ENCODE peak calls at places on chromosomes 3 and 15, in five cellular contexts. J, S, Q, M and K are unnamed samples.

GRCh38 chr3:122415762-122416654 is at the start of gene WDR5B:
- DNase-seq in Q (peak; percentile 98), J (peak; percentile 94), S (peak; percentile 98), M (peak; percentile 99), K (peak; percentile 98)

GRCh38 chr15:85531083-85531482 is 150.7 kb downstream of the AKAP13 start:
- DNase-seq in M (no peak), Q (no peak), J (no peak), S (no peak), K (no peak)

GRCh38 chr3:29465836-29466235 is 185.0 kb downstream of the RBMS3 start:
- DNase-seq in J (no peak), Q (peak; percentile 96), S (no peak), M (no peak), K (peak; percentile 47)

GRCh38 chr3:5136619-5137429 is 14.7 kb downstream of the ARL8B start:
- DNase-seq in J (no peak), S (peak; percentile 30), M (peak; percentile 19), Q (peak; percentile 59), K (peak; percentile 83)

GRCh38 chr15:23687143-23687470 is at the start of gene NDN:
- DNase-seq in M (peak; percentile 3), S (peak; percentile 86), J (no peak), Q (peak; percentile 12), K (peak; percentile 41)

GRCh38 chr15:67199881-67200763 is 54.3 kb downstream of the AAGAB start:
- DNase-seq in M (no peak), S (no peak), J (no peak), Q (peak; percentile 63), K (peak; percentile 67)

GRCh38 chr3:54366839-54367238 is 244.5 kb downstream of the CACNA2D3 start:
- DNase-seq in S (no peak), J (no peak), M (no peak), Q (no peak), K (no peak)

GRCh38 chr3:136725468-136725867 is 26.7 kb downstream of the STAG1 start:
- DNase-seq in M (no peak), Q (no peak), S (no peak), J (no peak), K (no peak)

GRCh38 chr3:113140876-113141275 is 70.5 kb upstream of the BOC start:
- DNase-seq in J (no peak), S (no peak), M (peak; percentile 14), Q (peak; percentile 58), K (peak; percentile 74)

GRCh38 chr3:66938338-66938963 is 59.7 kb upstream of the KBTBD8 start:
- DNase-seq in J (no peak), S (peak; percentile 85), M (peak; percentile 61), Q (peak; percentile 86), K (peak; percentile 72)

GRCh38 chr3:153749070-153749610 is 372.1 kb upstream of the ARHGEF26 start:
- DNase-seq in J (no peak), Q (no peak), S (no peak), M (peak; percentile 43), K (no peak)

GRCh38 chr15:62392411-62392810 is 227.3 kb upstream of the C2CD4B start:
- DNase-seq in Q (peak; percentile 38), J (no peak), S (peak; percentile 55), M (no peak), K (no peak)

GRCh38 chr3:72137865-72138861 is 353.2 kb upstream of the PROK2 start:
- DNase-seq in Q (no peak), J (no peak), S (no peak), M (no peak), K (no peak)

GRCh38 chr3:144273611-144274010 is 302.0 kb downstream of the DIPK2A start:
- DNase-seq in S (no peak), J (no peak), M (no peak), Q (peak; percentile 23), K (peak; percentile 23)

GRCh38 chr3:106068386-106068785 is 199.6 kb upstream of the CBLB start:
- DNase-seq in S (no peak), J (no peak), Q (no peak), M (peak; percentile 43), K (no peak)

GRCh38 chr15:69820819-69821218 is 276.9 kb downstream of the TLE3 start:
- DNase-seq in Q (peak; percentile 97), S (peak; percentile 65), M (no peak), J (no peak), K (no peak)

GRCh38 chr3:150248116-150248864 is 159.8 kb upstream of the TSC22D2 start:
- DNase-seq in J (no peak), Q (peak; percentile 90), M (no peak), S (no peak), K (no peak)

GRCh38 chr3:27943106-27943505 is 221.0 kb upstream of the EOMES start:
- DNase-seq in S (peak; percentile 59), J (no peak), Q (peak; percentile 40), M (no peak), K (peak; percentile 41)

GRCh38 chr15:71804226-71804625 is 6.1 kb upstream of the NR2E3 start:
- DNase-seq in J (no peak), S (no peak), M (no peak), Q (no peak), K (no peak)

GRCh38 chr3:26312826-26313225 is 309.7 kb upstream of the LRRC3B start:
- DNase-seq in M (no peak), Q (no peak), J (no peak), S (no peak), K (no peak)

GRCh38 chr15:84816694-84817460 is at the start of gene ALPK3:
- DNase-seq in S (peak; percentile 63), M (peak; percentile 56), Q (no peak), J (no peak), K (no peak)

GRCh38 chr3:166296179-166296783 is 459.1 kb upstream of the BCHE start:
- DNase-seq in M (no peak), S (no peak), Q (no peak), J (no peak), K (peak; percentile 8)

GRCh38 chr3:111907151-111907550 is 48.1 kb downstream of the PHLDB2 start:
- DNase-seq in M (no peak), Q (no peak), J (no peak), S (no peak), K (no peak)

GRCh38 chr3:60365360-60365759 is 885.9 kb downstream of the FHIT start:
- DNase-seq in S (no peak), J (no peak), Q (peak; percentile 37), M (peak; percentile 2), K (peak; percentile 51)

GRCh38 chr15:42483677-42484076 is 7.3 kb downstream of the ZNF106 start:
- DNase-seq in M (no peak), J (no peak), S (no peak), Q (peak; percentile 44), K (no peak)

GRCh38 chr15:79682851-79683288 is 213.9 kb downstream of the MTHFS start:
- DNase-seq in M (peak; percentile 9), J (no peak), Q (peak; percentile 63), S (no peak), K (peak; percentile 55)

GRCh38 chr15:99708563-99708962 is 24.7 kb downstream of the LYSMD4 start:
- DNase-seq in Q (peak; percentile 92), M (peak; percentile 93), S (no peak), J (peak; percentile 66), K (peak; percentile 95)

GRCh38 chr15:99709243-99709986 is 23.8 kb downstream of the LYSMD4 start:
- DNase-seq in J (no peak), Q (no peak), S (no peak), M (no peak), K (no peak)

GRCh38 chr15:99706557-99707303 is 26.5 kb downstream of the LYSMD4 start:
- DNase-seq in M (no peak), Q (peak; percentile 26), S (no peak), J (no peak), K (no peak)

GRCh38 chr15:99704444-99704838 is 28.8 kb downstream of the LYSMD4 start:
- DNase-seq in S (peak; percentile 89), J (no peak), M (peak; percentile 92), Q (peak; percentile 97), K (peak; percentile 89)

GRCh38 chr15:99707481-99708270 is 25.6 kb downstream of the LYSMD4 start:
- DNase-seq in J (no peak), M (peak; percentile 28), S (no peak), Q (peak; percentile 48), K (peak; percentile 63)
- H3K4me3 ChIP-seq in J (no peak overlapping the region), M (no peak overlapping the region), S (no peak overlapping the region), Q (no peak overlapping the region), K (no peak overlapping the region)

GRCh38 chr3:95508124-95508523 is 1306.3 kb upstream of the EPHA6 start:
- DNase-seq in Q (no peak), M (no peak), J (no peak), S (no peak), K (no peak)

GRCh38 chr3:95514260-95514659 is 1300.1 kb upstream of the EPHA6 start:
- DNase-seq in Q (no peak), S (no peak), J (no peak), M (no peak), K (no peak)

GRCh38 chr3:95511915-95512314 is 1302.5 kb upstream of the EPHA6 start:
- DNase-seq in M (no peak), J (no peak), S (no peak), Q (no peak), K (no peak)
- TF ChIP-seq CTCF in M (no peak), J (no peak), S (no peak), Q (no peak), K (no peak)

GRCh38 chr15:34657469-34658127 is 74.1 kb upstream of the GOLGA8B start:
- DNase-seq in J (no peak), Q (no peak), S (no peak), M (no peak), K (no peak)
- H3K4me3 ChIP-seq in J (no peak overlapping the region), Q (no peak overlapping the region), S (no peak overlapping the region), M (no peak overlapping the region), K (no peak overlapping the region)

DNA sequence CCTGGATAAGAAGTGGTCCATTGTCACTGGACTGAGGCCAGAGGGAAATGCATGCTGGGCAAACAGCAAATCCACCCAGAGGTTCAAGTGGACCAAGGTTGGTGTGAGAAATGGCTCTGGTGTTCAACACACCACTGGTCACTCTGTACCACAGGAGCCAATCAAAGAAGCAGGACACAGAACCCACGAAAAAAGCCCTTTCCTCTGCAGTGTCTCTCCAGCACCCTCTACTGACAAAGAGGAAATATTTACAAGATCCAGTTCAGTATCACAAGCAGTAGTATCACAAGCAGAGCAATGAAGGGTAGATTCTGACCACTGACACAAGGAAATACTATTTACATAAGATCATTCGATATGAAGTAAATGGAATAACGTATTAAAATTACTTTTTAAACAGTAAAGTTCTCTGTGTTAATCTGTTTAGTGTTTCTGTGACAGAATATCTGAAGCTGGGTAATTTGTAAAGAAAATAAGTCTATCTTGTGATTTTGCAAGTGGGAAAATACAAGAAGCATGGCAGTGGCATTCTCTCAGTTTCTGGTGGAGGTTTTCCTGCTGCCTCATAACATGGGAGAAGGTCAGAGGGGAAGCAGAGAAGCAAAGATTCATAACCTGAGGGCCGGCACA is 390.7 kb downstream of the EFHB start:
- DNase-seq in J (no peak), M (no peak), Q (no peak), S (peak; percentile 51), K (peak; percentile 37)
- TF ChIP-seq CTCF in J (no peak), M (no peak), Q (no peak), S (peak; percentile 75), K (peak; percentile 76)

GRCh38 chr15:45114751-45115085 is 592 bp downstream of the DUOXA2 start:
- DNase-seq in S (no peak), J (no peak), Q (no peak), M (no peak), K (no peak)
- H3K4me3 ChIP-seq in S (peak overlapping the region; percentile 36), J (no peak overlapping the region), Q (no peak overlapping the region), M (no peak overlapping the region), K (no peak overlapping the region)

GRCh38 chr3:23808525-23808924 is 2.8 kb downstream of the UBE2E1 start:
- DNase-seq in Q (no peak), M (no peak), J (no peak), S (no peak), K (no peak)
- TF ChIP-seq CTCF in Q (no peak), M (no peak), J (no peak), S (no peak), K (no peak)